ENCODE peak calls at places on chromosomes 12 and 14, in seven cellular contexts. S, T, Q, F, X, P and H are unnamed samples.

GRCh38 chr12:46677749-46678148 is 148.0 kb downstream of the SLC38A4 start:
- DNase-seq in S (no peak), T (no peak), Q (no peak), F (peak), X (no peak), P (peak), H (no peak)

GRCh38 chr12:109927622-109928021 is 27.5 kb downstream of the TCHP start:
- DNase-seq in S (peak), T (peak), Q (peak), F (peak), X (no peak), P (peak), H (peak)

GRCh38 chr12:126926023-126926600 is 1340.9 kb upstream of the TMEM132C start:
- DNase-seq in S (no peak), T (no peak), Q (no peak), F (no peak), X (no peak), P (no peak), H (no peak)

GRCh38 chr14:92600318-92601053 is 86.9 kb downstream of the RIN3 start:
- DNase-seq in S (no peak), T (no peak), Q (no peak), F (peak), X (peak), P (peak), H (no peak)

GRCh38 chr12:110555509-110556406 is 27.4 kb downstream of the PPTC7 start:
- DNase-seq in S (no peak), T (no peak), Q (no peak), F (no peak), X (no peak), P (peak), H (no peak)

GRCh38 chr12:76455582-76456345 is 103.8 kb downstream of the OSBPL8 start:
- DNase-seq in S (peak), T (peak), Q (peak), F (peak), X (peak), P (peak), H (peak)

GRCh38 chr14:76371066-76371465 is 4.9 kb upstream of the ESRRB start:
- DNase-seq in S (no peak), T (no peak), Q (no peak), F (no peak), X (no peak), P (no peak), H (no peak)

GRCh38 chr14:102323102-102323501 is 3.6 kb downstream of the ZNF839 start:
- DNase-seq in S (peak), T (no peak), Q (peak), F (peak), X (no peak), P (peak), H (peak)

GRCh38 chr12:116918464-116918863 is 7.7 kb downstream of the FBXW8 start:
- DNase-seq in S (no peak), T (no peak), Q (no peak), F (no peak), X (no peak), P (no peak), H (no peak)

GRCh38 chr14:32824195-32824594 is 114.5 kb upstream of the NPAS3 start:
- DNase-seq in S (no peak), T (no peak), Q (no peak), F (no peak), X (no peak), P (no peak), H (no peak)

GRCh38 chr14:59897757-59898383 is 22.1 kb upstream of the LRRC9 start:
- DNase-seq in S (no peak), T (peak), Q (peak), F (peak), X (no peak), P (peak), H (peak)

GRCh38 chr12:47797432-47797831 is 22.3 kb downstream of the HDAC7 start:
- DNase-seq in S (no peak), T (peak), Q (no peak), F (no peak), X (no peak), P (no peak), H (no peak)

GRCh38 chr14:71238835-71239234 is 331.6 kb downstream of the PCNX1 start:
- DNase-seq in S (no peak), T (no peak), Q (no peak), F (no peak), X (no peak), P (no peak), H (no peak)

GRCh38 chr12:98750511-98750910 is 105.4 kb downstream of the APAF1 start:
- DNase-seq in S (no peak), T (no peak), Q (no peak), F (no peak), X (no peak), P (no peak), H (no peak)

GRCh38 chr12:53972152-53972702 is 699 bp upstream of the HOXC11 start:
- DNase-seq in S (no peak), T (no peak), Q (no peak), F (no peak), X (no peak), P (peak), H (no peak)

GRCh38 chr12:85825751-85826150 is 10.5 kb downstream of the RASSF9 start:
- DNase-seq in S (no peak), T (no peak), Q (peak), F (no peak), X (no peak), P (no peak), H (no peak)

GRCh38 chr14:57526942-57527341 is 33.3 kb upstream of the CCDC198 start:
- DNase-seq in S (no peak), T (no peak), Q (no peak), F (no peak), X (no peak), P (no peak), H (no peak)

GRCh38 chr12:89085421-89085820 is 266.9 kb downstream of the DUSP6 start:
- DNase-seq in S (no peak), T (no peak), Q (no peak), F (no peak), X (no peak), P (no peak), H (no peak)

GRCh38 chr14:104471114-104471513 is 108.5 kb upstream of the C14orf180 start:
- DNase-seq in S (no peak), T (no peak), Q (no peak), F (no peak), X (no peak), P (no peak), H (peak)

GRCh38 chr14:102419276-102419675 is 56.5 kb downstream of the TECPR2 start:
- DNase-seq in S (no peak), T (no peak), Q (no peak), F (no peak), X (no peak), P (no peak), H (peak)

GRCh38 chr12:39235990-39236767 is 206.7 kb downstream of the KIF21A start:
- DNase-seq in S (no peak), T (no peak), Q (no peak), F (no peak), X (peak), P (no peak), H (no peak)

GRCh38 chr14:60506462-60506984 is 2.4 kb upstream of the SIX6 start:
- DNase-seq in S (no peak), T (no peak), Q (no peak), F (no peak), X (no peak), P (no peak), H (no peak)

GRCh38 chr14:45891417-45892080 is 638.5 kb upstream of the MIS18BP1 start:
- DNase-seq in S (no peak), T (no peak), Q (peak), F (no peak), X (no peak), P (no peak), H (no peak)

GRCh38 chr14:55198749-55199148 is 7.4 kb upstream of the DLGAP5 start:
- DNase-seq in S (no peak), T (no peak), Q (no peak), F (no peak), X (no peak), P (no peak), H (no peak)

GRCh38 chr12:116689586-116689985 is 48.3 kb downstream of the SPRING1 start:
- DNase-seq in S (no peak), T (no peak), Q (no peak), F (no peak), X (no peak), P (no peak), H (no peak)

GRCh38 chr12:106345739-106346138 is 11.8 kb upstream of the POLR3B start:
- DNase-seq in S (no peak), T (no peak), Q (peak), F (peak), X (no peak), P (peak), H (peak)

GRCh38 chr14:92466068-92466458 is 47.5 kb upstream of the RIN3 start:
- DNase-seq in S (no peak), T (no peak), Q (no peak), F (no peak), X (no peak), P (no peak), H (peak)

GRCh38 chr12:54430471-54431075 is 11.5 kb upstream of the ITGA5 start:
- DNase-seq in S (no peak), T (no peak), Q (no peak), F (no peak), X (no peak), P (no peak), H (no peak)

GRCh38 chr12:101021442-101021841 is 188.6 kb downstream of the SLC5A8 start:
- DNase-seq in S (no peak), T (no peak), Q (no peak), F (no peak), X (no peak), P (no peak), H (no peak)

GRCh38 chr14:97524579-97525319 is 727.6 kb downstream of the VRK1 start:
- DNase-seq in S (no peak), T (no peak), Q (no peak), F (no peak), X (no peak), P (no peak), H (no peak)